ENCODE peak calls at places on chromosomes 5 and 9, in six cellular contexts. L is WTC11, F is HCT116, X is GM12878, U is HepG2, Z is H1. W is an unnamed sample.

GRCh38 chr5:59007460-59008063 is 424.7 kb downstream of the RAB3C start:
- DNase-seq in F (peak), L (no peak), X (no peak), Z (no peak), U (no peak), W (peak)

GRCh38 chr5:140261403-140262171 is 41.3 kb downstream of the PFDN1 start:
- DNase-seq in F (peak), U (peak), L (no peak), X (no peak), Z (no peak), W (peak)

GRCh38 chr5:142981886-142982820 is 212.0 kb downstream of the ARHGAP26 start:
- DNase-seq in L (no peak), Z (no peak), F (no peak), U (peak), X (no peak), W (no peak)

GRCh38 chr5:14351845-14352712 is 208.9 kb downstream of the TRIO start:
- DNase-seq in Z (peak), L (peak), F (peak), X (no peak), U (peak), W (peak)

GRCh38 chr5:20559845-20560244 is 571.8 kb upstream of the CDH18 start:
- DNase-seq in Z (no peak), L (no peak), X (no peak), F (no peak), U (no peak), W (no peak)

GRCh38 chr9:133378408-133378962 is 2.3 kb downstream of the STKLD1 start:
- DNase-seq in L (no peak), U (no peak), Z (no peak), X (no peak), F (no peak), W (no peak)

GRCh38 chr5:94409440-94409839 is 209.0 kb downstream of the KIAA0825 start:
- DNase-seq in L (no peak), U (no peak), Z (no peak), X (no peak), F (no peak), W (no peak)

GRCh38 chr9:7691909-7692308 is 107.7 kb downstream of the DMAC1 start:
- DNase-seq in X (no peak), Z (no peak), U (no peak), F (no peak), L (no peak), W (no peak)

GRCh38 chr9:129458155-129458661 is 162.7 kb downstream of the C9orf50 start:
- DNase-seq in L (no peak), F (no peak), U (peak), X (peak), Z (no peak), W (peak)

GRCh38 chr9:77475641-77476473 is 172.3 kb downstream of the GNA14 start:
- DNase-seq in U (no peak), F (no peak), Z (no peak), X (no peak), L (no peak), W (no peak)

GRCh38 chr5:56356121-56356875 is 123.2 kb upstream of the ANKRD55 start:
- DNase-seq in U (peak), X (no peak), L (no peak), F (no peak), Z (no peak), W (no peak)

GRCh38 chr9:15086096-15087030 is 176.1 kb upstream of the FREM1 start:
- DNase-seq in Z (no peak), F (no peak), U (no peak), X (no peak), L (no peak), W (no peak)

GRCh38 chr9:87427851-87428506 is 69.7 kb upstream of the DAPK1 start:
- DNase-seq in L (no peak), X (no peak), Z (no peak), U (no peak), F (peak), W (no peak)

GRCh38 chr9:14279671-14280070 is 34.3 kb downstream of the NFIB start:
- DNase-seq in L (no peak), U (no peak), Z (no peak), X (no peak), F (no peak), W (no peak)

GRCh38 chr5:178425621-178426068 is 164.5 kb downstream of the COL23A1 start:
- DNase-seq in Z (no peak), X (no peak), L (no peak), U (no peak), F (no peak), W (no peak)

GRCh38 chr9:19085295-19085694 is 17.4 kb downstream of the HAUS6 start:
- DNase-seq in U (peak), L (no peak), Z (no peak), F (peak), X (no peak), W (no peak)

GRCh38 chr5:31106259-31106658 is 87.2 kb upstream of the CDH6 start:
- DNase-seq in U (no peak), Z (no peak), F (no peak), X (no peak), L (no peak), W (no peak)

GRCh38 chr5:40796487-40796889 is 1.7 kb downstream of the PRKAA1 start:
- DNase-seq in L (no peak), Z (no peak), X (no peak), F (no peak), U (no peak), W (no peak)

GRCh38 chr9:88291853-88292252 is 96.4 kb upstream of the SPIN1 start:
- DNase-seq in Z (no peak), U (no peak), L (no peak), X (no peak), F (no peak), W (peak)

GRCh38 chr9:130498918-130499698 is 54.3 kb downstream of the ASS1 start:
- DNase-seq in X (no peak), L (no peak), Z (no peak), U (peak), F (no peak), W (no peak)

GRCh38 chr5:77167695-77168111 is 42.8 kb upstream of the PDE8B start:
- DNase-seq in U (no peak), Z (no peak), F (no peak), X (no peak), L (no peak), W (no peak)

GRCh38 chr9:128096614-128097013 is 28.6 kb downstream of the SLC25A25 start:
- DNase-seq in Z (no peak), U (no peak), X (no peak), F (no peak), L (no peak), W (peak)

GRCh38 chr9:88087906-88088305 is 50.4 kb downstream of the SPATA31C2 start:
- DNase-seq in L (no peak), U (no peak), F (no peak), Z (no peak), X (no peak), W (no peak)

GRCh38 chr5:135930029-135930948 is 24.5 kb downstream of the LECT2 start:
- DNase-seq in U (peak), L (peak), F (no peak), Z (peak), X (no peak), W (no peak)

GRCh38 chr5:128799945-128800344 is 165.3 kb upstream of the SLC27A6 start:
- DNase-seq in U (no peak), F (no peak), L (peak), Z (no peak), X (no peak), W (no peak)

GRCh38 chr5:137705106-137705505 is 30.8 kb downstream of the KLHL3 start:
- DNase-seq in Z (no peak), U (no peak), X (no peak), F (no peak), L (no peak), W (no peak)

GRCh38 chr9:93231716-93232115 is 47.8 kb downstream of the WNK2 start:
- DNase-seq in Z (no peak), X (no peak), U (no peak), F (no peak), L (no peak), W (no peak)

GRCh38 chr5:3373391-3373790 is 222.2 kb upstream of the IRX1 start:
- DNase-seq in L (no peak), U (no peak), X (no peak), F (no peak), Z (no peak), W (no peak)

DNA sequence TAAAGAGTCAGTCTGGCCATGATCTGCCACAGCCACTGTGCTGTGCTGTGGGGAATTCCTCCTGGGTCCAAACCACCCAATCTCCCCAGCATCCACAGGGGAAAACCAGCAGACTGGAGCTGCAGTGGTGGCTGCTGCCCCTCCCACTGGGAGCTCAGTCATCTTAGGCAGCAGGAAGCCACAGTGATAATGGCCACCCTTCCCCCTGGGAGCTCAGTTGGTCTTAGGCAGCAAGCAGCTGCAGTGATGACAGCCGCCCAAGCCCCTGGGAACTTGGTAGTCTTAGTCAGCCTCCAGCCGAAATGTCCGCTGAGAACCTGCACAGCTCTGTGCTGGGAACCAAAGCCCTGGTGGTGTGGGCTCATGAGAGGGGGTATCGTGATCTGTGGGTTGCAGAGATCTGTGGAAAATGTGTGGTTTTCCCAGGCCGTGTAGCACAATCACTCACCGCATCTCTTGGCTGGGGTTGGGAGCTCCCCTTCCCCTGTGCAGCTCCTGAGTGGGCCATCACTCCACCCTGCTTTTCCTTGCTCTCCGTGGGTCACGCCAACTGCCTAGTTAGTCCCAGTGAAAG is 38.4 kb upstream of the SMIM15 start:
- DNase-seq in X (peak), F (no peak), Z (no peak), U (no peak), L (no peak), W (no peak)
- TF ChIP-seq ATF3 in X (no peak), F (no peak), Z (no peak), U (no peak), L (no peak), W (no peak)

GRCh38 chr5:52856564-52856963 is 68.8 kb downstream of the ITGA1 start:
- DNase-seq in X (no peak), F (no peak), L (no peak), U (no peak), Z (no peak), W (no peak)
- TF ChIP-seq ATF3 in X (no peak), F (no peak), L (no peak), U (no peak), Z (no peak), W (no peak)

DNA sequence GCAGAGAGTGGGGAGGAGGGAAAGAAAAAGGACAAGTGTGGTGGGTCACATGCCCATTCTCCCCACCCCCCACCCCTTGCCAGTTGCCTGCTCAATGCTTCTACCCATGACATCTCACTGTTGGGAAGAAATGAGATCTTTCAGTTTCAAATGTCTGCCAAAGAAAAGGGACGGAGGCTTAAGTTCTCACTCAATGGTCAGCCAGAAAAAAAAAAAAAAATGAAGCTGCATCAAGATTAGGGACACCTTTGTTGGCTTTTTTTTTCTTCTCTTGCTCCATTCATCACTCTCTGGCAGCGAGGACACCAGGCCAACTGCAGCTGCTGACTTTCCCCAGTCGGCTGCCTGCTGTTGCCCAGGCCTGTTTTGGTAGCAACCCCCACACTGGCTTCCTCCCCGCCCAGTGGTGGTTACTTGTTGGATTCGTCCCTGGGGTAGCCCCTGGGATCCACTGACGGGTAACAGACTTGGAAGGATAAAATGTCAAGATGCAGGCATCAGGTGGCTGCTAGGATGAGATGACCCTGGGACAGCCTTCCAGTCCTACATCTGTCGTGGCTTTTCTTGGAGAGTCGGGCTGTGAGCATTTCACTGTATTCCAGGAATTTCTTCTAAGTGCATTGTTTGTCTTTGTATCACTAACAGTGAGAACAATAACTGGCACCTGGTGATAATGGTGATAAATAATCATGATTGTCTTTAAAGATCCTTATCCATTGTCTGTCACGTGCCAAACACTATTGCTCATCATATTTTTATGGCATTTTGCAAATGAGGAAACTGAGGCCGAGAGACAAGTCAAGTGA is 9.1 kb downstream of the WWC1 start:
- DNase-seq in U (no peak), X (no peak), F (no peak), Z (no peak), L (no peak), W (no peak)
- TF ChIP-seq ATF3 in U (no peak), X (no peak), F (no peak), Z (no peak), L (no peak), W (no peak)

GRCh38 chr9:110047955-110048472 is 159.9 kb downstream of the C9orf152 start:
- DNase-seq in Z (no peak), U (no peak), L (peak), F (no peak), X (no peak), W (no peak)

GRCh38 chr9:110049699-110050450 is 158.1 kb downstream of the C9orf152 start:
- DNase-seq in F (no peak), Z (no peak), X (no peak), U (no peak), L (peak), W (no peak)

GRCh38 chr9:110048473-110048975 is 159.4 kb downstream of the C9orf152 start:
- DNase-seq in F (peak), Z (peak), L (peak), X (peak), U (no peak), W (peak)

GRCh38 chr9:110047232-110047954 is 160.6 kb downstream of the C9orf152 start:
- DNase-seq in F (no peak), U (no peak), L (peak), Z (peak), X (no peak), W (no peak)

DNA sequence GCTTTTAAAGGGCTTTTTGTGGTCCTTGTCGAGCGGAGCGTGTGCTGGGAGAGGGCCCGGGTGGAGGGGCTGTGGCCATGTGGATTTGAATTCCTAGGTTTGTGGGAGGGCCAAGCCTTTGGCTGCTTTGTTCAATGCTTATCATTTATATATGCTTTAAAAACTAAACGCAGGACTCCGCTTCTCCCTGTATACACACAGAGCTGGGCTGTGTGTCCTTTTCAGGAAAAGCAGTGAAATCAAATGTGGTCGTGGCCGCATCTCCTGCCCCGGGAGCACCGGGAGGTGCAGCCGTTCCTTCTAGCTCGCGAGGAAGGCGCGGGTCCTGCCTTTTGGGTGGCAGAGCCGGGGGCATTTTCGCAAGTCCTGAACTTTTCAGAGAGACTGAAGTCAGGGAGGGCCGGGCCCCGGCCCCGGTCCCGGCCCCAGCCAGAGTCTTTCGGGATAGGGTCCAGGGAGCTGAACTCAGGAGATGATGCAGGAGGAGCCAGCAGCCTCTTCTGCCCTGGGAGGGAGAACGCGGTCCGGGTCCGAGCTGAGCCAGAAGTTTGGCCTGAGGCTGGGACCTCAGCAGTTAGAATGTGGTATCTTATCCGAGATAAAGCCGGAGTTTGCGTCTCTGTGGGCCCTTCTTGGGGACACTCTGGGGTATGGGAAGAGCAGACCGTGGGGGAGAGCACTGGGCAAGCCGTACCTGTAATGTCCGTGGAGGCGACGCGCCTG is 158.8 kb downstream of the C9orf152 start:
- DNase-seq in L (peak), U (no peak), Z (no peak), F (no peak), X (no peak), W (no peak)
- TF ChIP-seq ATF3 in L (no peak), U (no peak), Z (no peak), F (no peak), X (no peak), W (no peak)